ENCODE peak calls at places on chromosome 12, in four cellular contexts. T is heart left ventricle, J is WERI-Rb-1, B is NCI-H1048. C is an unnamed sample.

GRCh38 chr12:51333536-51333935 is 9.6 kb upstream of the BIN2 start:
- DNase-seq in T (no peak), J (no peak), B (no peak), C (no peak)

GRCh38 chr12:47768323-47768811 is 4.7 kb upstream of the SLC48A1 start:
- DNase-seq in T (no peak), J (no peak), B (peak), C (no peak)

GRCh38 chr12:108798551-108799221 is 58.7 kb downstream of the SSH1 start:
- DNase-seq in T (no peak), J (no peak), B (no peak), C (no peak)

GRCh38 chr12:92556622-92557421 is 146.0 kb upstream of the PLEKHG7 start:
- DNase-seq in T (no peak), J (no peak), B (no peak), C (no peak)

GRCh38 chr12:62522984-62523383 is 56.4 kb downstream of the MON2 start:
- DNase-seq in T (no peak), J (no peak), B (no peak), C (peak)

GRCh38 chr12:3820122-3820521 is 53.1 kb downstream of the PARP11 start:
- DNase-seq in T (no peak), J (no peak), B (no peak), C (no peak)

GRCh38 chr12:110312581-110313360 is 31.7 kb downstream of the ATP2A2 start:
- DNase-seq in T (no peak), J (no peak), B (no peak), C (no peak)

GRCh38 chr12:5439333-5439732 is 7.4 kb downstream of the NTF3 start:
- DNase-seq in T (no peak), J (no peak), B (no peak), C (peak)

GRCh38 chr12:117718141-117718540 is 250.6 kb downstream of the KSR2 start:
- DNase-seq in T (no peak), J (no peak), B (no peak), C (no peak)

GRCh38 chr12:69884386-69884785 is 59.4 kb downstream of the MYRFL start:
- DNase-seq in T (no peak), J (no peak), B (no peak), C (no peak)

GRCh38 chr12:6769003-6769389 is 2.8 kb downstream of the PTMS start:
- DNase-seq in T (no peak), J (peak), B (no peak), C (peak)

GRCh38 chr12:127516467-127516866 is 750.5 kb upstream of the TMEM132C start:
- DNase-seq in T (no peak), J (no peak), B (no peak), C (no peak)

GRCh38 chr12:114263031-114263825 is 142.7 kb downstream of the TBX5 start:
- DNase-seq in T (no peak), J (no peak), B (no peak), C (no peak)

GRCh38 chr12:106042091-106042490 is 96.7 kb downstream of the NUAK1 start:
- DNase-seq in T (no peak), J (no peak), B (no peak), C (no peak)

GRCh38 chr12:42482820-42483533 is 106.6 kb downstream of the PRICKLE1 start:
- DNase-seq in T (peak), J (peak), B (no peak), C (peak)

GRCh38 chr12:5051334-5051733 is 7.7 kb downstream of the KCNA5 start:
- DNase-seq in T (no peak), J (no peak), B (no peak), C (no peak)

GRCh38 chr12:45598761-45599160 is 130.7 kb upstream of the ARID2 start:
- DNase-seq in T (no peak), J (no peak), B (no peak), C (no peak)

GRCh38 chr12:98154850-98155249 is 360.5 kb upstream of the TMPO start:
- DNase-seq in T (no peak), J (peak), B (no peak), C (peak)

GRCh38 chr12:66090157-66090556 is 40.4 kb downstream of the LLPH start:
- DNase-seq in T (no peak), J (no peak), B (no peak), C (no peak)

GRCh38 chr12:254912-255311 is 7.7 kb downstream of the SLC6A13 start:
- DNase-seq in T (no peak), J (no peak), B (no peak), C (no peak)

GRCh38 chr12:94353130-94353529 is 106.5 kb downstream of the CEP83 start:
- DNase-seq in T (no peak), J (no peak), B (no peak), C (no peak)

GRCh38 chr12:27270148-27270547 is 26.1 kb downstream of the STK38L start:
- DNase-seq in T (no peak), J (no peak), B (no peak), C (no peak)

GRCh38 chr12:69821441-69822204 is 3.4 kb upstream of the MYRFL start:
- DNase-seq in T (no peak), J (no peak), B (no peak), C (no peak)

GRCh38 chr12:53427905-53428594 is 4.4 kb downstream of the AMHR2 start:
- DNase-seq in T (no peak), J (no peak), B (no peak), C (no peak)

GRCh38 chr12:106427917-106428316 is 70.4 kb downstream of the POLR3B start:
- DNase-seq in T (no peak), J (no peak), B (no peak), C (no peak)

GRCh38 chr12:21989819-21990412 is 48.7 kb upstream of the ABCC9 start:
- DNase-seq in T (no peak), J (no peak), B (no peak), C (peak)

GRCh38 chr12:66848967-66849366 is 170.1 kb upstream of the GRIP1 start:
- DNase-seq in T (no peak), J (no peak), B (no peak), C (no peak)

GRCh38 chr12:91349451-91349850 is 166.8 kb upstream of the DCN start:
- DNase-seq in T (no peak), J (no peak), B (no peak), C (no peak)

GRCh38 chr12:12983420-12984035 is 16.5 kb downstream of the HEBP1 start:
- DNase-seq in T (no peak), J (peak), B (peak), C (peak)

GRCh38 chr12:93415723-93416464 is 25.9 kb downstream of the UBE2N start:
- DNase-seq in T (no peak), J (no peak), B (no peak), C (no peak)